ENCODE peak calls at places on chromosome 6, in nine cellular contexts. S, W, Z, I, T, H, N, U and Y are unnamed samples.

GRCh38 chr6:77180367-77180766 is 282.9 kb downstream of the HTR1B start:
- DNase-seq in W (no peak), N (no peak), T (no peak), S (no peak), Z (no peak), H (no peak), I (no peak), U (no peak), Y (no peak)

GRCh38 chr6:146312606-146313005 is 231.0 kb upstream of the RAB32 start:
- DNase-seq in H (no peak), S (no peak), N (no peak), W (no peak), U (no peak), T (no peak), Z (no peak), I (no peak), Y (no peak)

GRCh38 chr6:161836643-161837448 is 563.0 kb upstream of the AGPAT4 start:
- DNase-seq in I (peak; percentile 35), W (no peak), H (no peak), Z (no peak), U (no peak), N (no peak), T (peak; percentile 7), S (no peak), Y (no peak)

GRCh38 chr6:162371133-162371532 is 356.4 kb downstream of the PRKN start:
- DNase-seq in S (no peak), T (no peak), H (no peak), Z (no peak), N (no peak), W (no peak), I (no peak), U (no peak), Y (no peak)

GRCh38 chr6:25404693-25405169 is 125.6 kb downstream of the CARMIL1 start:
- DNase-seq in H (no peak), S (peak; percentile 6), Z (no peak), N (peak; percentile 90), W (no peak), I (no peak), T (no peak), U (no peak), Y (no peak)

GRCh38 chr6:33694401-33694931 is 17.0 kb downstream of the UQCC2 start:
- DNase-seq in T (no peak), I (no peak), U (no peak), N (no peak), Z (no peak), H (no peak), W (peak; percentile 47), S (peak; percentile 84), Y (no peak)

GRCh38 chr6:33846226-33846625 is 42.4 kb upstream of the MLN start:
- DNase-seq in S (no peak), U (no peak), I (no peak), W (no peak), Z (no peak), T (no peak), N (no peak), H (no peak), Y (no peak)

GRCh38 chr6:51098801-51099200 is 280.1 kb downstream of the TFAP2B start:
- DNase-seq in U (no peak), H (no peak), N (no peak), W (no peak), Z (no peak), I (no peak), T (no peak), S (no peak), Y (no peak)

GRCh38 chr6:166691199-166691598 is 64.1 kb upstream of the RPS6KA2 start:
- DNase-seq in W (no peak), Z (no peak), T (peak; percentile 81), N (no peak), S (peak; percentile 88), U (no peak), I (no peak), H (no peak), Y (no peak)
- TF ChIP-seq MAX in W (peak; percentile 28), Z (no peak), T (peak; percentile 81), N (no peak), S (no peak), U (no peak), I (no peak), H (no peak), Y (no peak)

GRCh38 chr6:16671302-16672289 is 89.7 kb downstream of the ATXN1 start:
- DNase-seq in W (no peak), Z (no peak), T (no peak), U (no peak), N (no peak), I (peak; percentile 19), S (peak; percentile 30), H (no peak), Y (no peak)
- TF ChIP-seq MAX in W (no peak), Z (no peak), T (no peak), U (no peak), N (no peak), I (no peak), S (no peak), H (no peak), Y (no peak)

DNA sequence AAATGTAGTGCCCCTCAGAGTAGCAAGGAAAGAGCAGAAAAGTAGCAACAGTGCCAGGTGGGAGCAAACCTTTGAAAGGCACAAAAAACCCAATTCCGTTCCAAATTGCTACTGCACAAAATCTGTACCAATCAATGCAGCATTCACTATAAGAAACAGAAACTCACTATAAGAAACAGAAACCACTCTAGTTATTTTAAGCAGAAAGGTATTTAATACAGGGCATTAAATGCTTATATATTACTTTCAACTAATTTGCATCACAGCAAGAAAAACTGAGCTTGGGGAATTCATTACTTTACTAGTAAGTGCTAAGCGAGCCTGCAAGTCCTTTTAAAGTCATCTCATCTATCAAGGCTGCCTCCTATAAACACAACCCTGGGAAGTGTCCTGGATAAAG is 116.5 kb upstream of the OLIG3 start:
- DNase-seq in H (no peak), N (no peak), U (no peak), W (no peak), I (no peak), T (no peak), S (no peak), Z (no peak), Y (no peak)
- TF ChIP-seq MAX in H (no peak), N (no peak), U (no peak), W (no peak), I (no peak), T (no peak), S (no peak), Z (no peak), Y (no peak)

GRCh38 chr6:1792989-1793388 is 183.3 kb downstream of the FOXC1 start:
- DNase-seq in I (peak; percentile 53), S (no peak), U (no peak), Z (peak; percentile 49), N (no peak), H (peak; percentile 60), W (no peak), T (peak; percentile 26), Y (peak; percentile 48)
- TF ChIP-seq MAX in I (no peak), S (no peak), U (no peak), Z (no peak), N (no peak), H (no peak), W (no peak), T (no peak), Y (no peak)

GRCh38 chr6:143348531-143348930 is 102.0 kb downstream of the ADAT2 start:
- DNase-seq in S (no peak), N (no peak), I (no peak), T (no peak), U (no peak), W (no peak), H (no peak), Z (no peak), Y (no peak)
- TF ChIP-seq MAX in S (no peak), N (no peak), I (no peak), T (no peak), U (no peak), W (no peak), H (no peak), Z (no peak), Y (no peak)

GRCh38 chr6:105594821-105595220 is 191.9 kb upstream of the PREP start:
- DNase-seq in N (no peak), W (no peak), U (no peak), H (no peak), Z (no peak), T (no peak), I (no peak), S (no peak), Y (no peak)
- TF ChIP-seq MAX in N (no peak), W (no peak), U (no peak), H (no peak), Z (no peak), T (no peak), I (no peak), S (no peak), Y (no peak)

DNA sequence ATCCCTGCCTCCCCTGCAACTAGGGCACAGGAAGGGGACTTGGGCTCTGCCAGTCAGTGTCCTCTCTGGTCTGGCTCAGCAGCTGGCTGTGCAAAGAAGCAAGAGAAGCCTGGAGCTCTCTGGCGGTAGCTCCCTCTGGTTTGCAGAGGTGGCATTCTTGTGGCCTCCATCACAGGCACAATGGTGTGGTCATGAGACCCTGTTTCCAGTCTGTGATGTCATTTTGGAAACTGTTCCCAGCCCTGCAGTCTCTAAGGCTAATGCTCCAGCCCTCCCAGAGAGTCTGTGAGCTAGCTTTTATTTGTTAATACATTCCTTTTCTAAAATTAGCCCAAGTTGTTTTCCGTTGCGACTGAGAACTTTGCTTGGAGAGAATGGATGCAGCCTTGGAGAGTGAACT is 69.5 kb upstream of the FOXQ1 start:
- DNase-seq in U (peak; percentile 37), H (no peak), S (no peak), W (no peak), Z (no peak), I (no peak), N (no peak), T (no peak), Y (no peak)
- TF ChIP-seq MAX in U (no peak), H (no peak), S (no peak), W (no peak), Z (no peak), I (no peak), N (no peak), T (no peak), Y (no peak)

GRCh38 chr6:159155679-159156078 is 13.5 kb upstream of the FNDC1 start:
- DNase-seq in I (no peak), N (no peak), S (no peak), W (no peak), H (no peak), U (no peak), Z (no peak), T (no peak), Y (no peak)

GRCh38 chr6:159152014-159152413 is 17.2 kb upstream of the FNDC1 start:
- DNase-seq in N (no peak), Z (no peak), S (no peak), H (no peak), I (no peak), U (no peak), T (no peak), W (no peak), Y (no peak)

GRCh38 chr6:159156089-159156488 is 13.1 kb upstream of the FNDC1 start:
- DNase-seq in N (no peak), I (no peak), U (no peak), S (no peak), W (no peak), Z (no peak), T (no peak), H (no peak), Y (no peak)

DNA sequence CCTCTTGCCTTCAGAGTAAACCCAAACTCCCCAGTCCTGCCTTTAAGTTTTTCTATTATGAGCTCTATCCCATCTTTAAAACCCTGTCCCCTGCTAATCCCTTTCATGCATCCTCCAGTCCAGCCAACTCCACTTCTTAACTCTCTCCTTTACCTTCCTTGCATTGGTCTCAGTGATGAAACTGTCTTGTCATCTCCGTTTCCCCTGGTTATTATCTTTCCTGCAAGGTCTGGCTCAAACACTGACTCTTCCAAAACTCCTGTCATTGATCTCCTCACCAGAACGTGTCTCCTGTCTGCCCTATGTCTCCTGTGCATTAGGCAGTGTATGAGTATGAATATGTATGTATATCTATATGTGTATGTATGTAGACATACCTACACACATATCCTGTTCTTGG is 11.8 kb upstream of the FNDC1 start:
- DNase-seq in H (no peak), W (no peak), N (no peak), I (no peak), T (no peak), U (no peak), S (no peak), Z (no peak), Y (no peak)
- TF ChIP-seq MAX in H (no peak), W (no peak), N (no peak), I (no peak), T (no peak), U (no peak), S (no peak), Z (no peak), Y (no peak)